ENCODE peak calls at places on chromosomes 11 and 22, in eight cellular contexts. Y, J, M, B, Q, U, E and D are unnamed samples.

GRCh38 chr22:19962909-19963806 is 21.5 kb upstream of the TXNRD2 start:
- DNase-seq in Y (no peak), J (no peak), M (no peak), B (no peak), Q (no peak), U (peak), E (peak), D (no peak)

GRCh38 chr22:37804886-37805857 is 2.6 kb upstream of the GCAT start:
- DNase-seq in Y (peak), J (peak), M (peak), B (peak), Q (peak), U (peak), E (peak), D (peak)

GRCh38 chr11:2156416-2157182 is 4.4 kb downstream of the INS start:
- DNase-seq in Y (peak), J (peak), M (peak), B (peak), Q (peak), U (peak), E (peak), D (peak)

GRCh38 chr11:95322546-95322945 is 91.5 kb upstream of the SESN3 start:
- DNase-seq in Y (no peak), J (peak), M (no peak), B (no peak), Q (no peak), U (no peak), E (peak), D (no peak)

GRCh38 chr22:49372111-49372529 is 455.6 kb downstream of the BRD1 start:
- DNase-seq in Y (no peak), J (no peak), M (no peak), B (no peak), Q (no peak), U (peak), E (no peak), D (no peak)

GRCh38 chr22:19641254-19641982 is 72.9 kb upstream of the SEPTIN5 start:
- DNase-seq in Y (peak), J (no peak), M (peak), B (peak), Q (no peak), U (peak), E (no peak), D (no peak)

GRCh38 chr11:110177057-110177397 is 83.8 kb downstream of the ZC3H12C start:
- DNase-seq in Y (no peak), J (no peak), M (no peak), B (no peak), Q (no peak), U (no peak), E (no peak), D (no peak)

GRCh38 chr11:122754553-122755322 is 83.6 kb upstream of the CRTAM start:
- DNase-seq in Y (no peak), J (no peak), M (no peak), B (no peak), Q (no peak), U (peak), E (no peak), D (no peak)

GRCh38 chr11:102589047-102589459 is 36.1 kb downstream of the MMP20 start:
- DNase-seq in Y (no peak), J (no peak), M (no peak), B (no peak), Q (no peak), U (no peak), E (no peak), D (no peak)

GRCh38 chr11:65383778-65384177 is 1.3 kb upstream of the SLC25A45 start:
- DNase-seq in Y (no peak), J (no peak), M (no peak), B (no peak), Q (no peak), U (no peak), E (no peak), D (no peak)

GRCh38 chr11:16607675-16608644 is 130.5 kb upstream of the C11orf58 start:
- DNase-seq in Y (peak), J (peak), M (peak), B (peak), Q (peak), U (peak), E (no peak), D (peak)

GRCh38 chr11:19403196-19403895 is 162.6 kb upstream of the E2F8 start:
- DNase-seq in Y (no peak), J (no peak), M (no peak), B (no peak), Q (no peak), U (no peak), E (no peak), D (no peak)

GRCh38 chr22:31148516-31148915 is 8.2 kb upstream of the PLA2G3 start:
- DNase-seq in Y (no peak), J (peak), M (no peak), B (no peak), Q (no peak), U (no peak), E (peak), D (no peak)

GRCh38 chr11:104771782-104772181 is 126.5 kb downstream of the CASP12 start:
- DNase-seq in Y (no peak), J (no peak), M (no peak), B (no peak), Q (no peak), U (no peak), E (no peak), D (no peak)

GRCh38 chr11:9073826-9074225 is 17.6 kb downstream of the SCUBE2 start:
- DNase-seq in Y (no peak), J (no peak), M (no peak), B (no peak), Q (no peak), U (no peak), E (no peak), D (no peak)

GRCh38 chr11:89175796-89176195 is 1.9 kb upstream of the TYR start:
- DNase-seq in Y (no peak), J (no peak), M (no peak), B (no peak), Q (no peak), U (no peak), E (peak), D (no peak)

GRCh38 chr11:2929511-2929879 is 275 bp upstream of the PHLDA2 start:
- DNase-seq in Y (peak), J (peak), M (no peak), B (peak), Q (peak), U (peak), E (peak), D (peak)

GRCh38 chr11:103338621-103339484 is 229.6 kb downstream of the DYNC2H1 start:
- DNase-seq in Y (no peak), J (peak), M (no peak), B (peak), Q (no peak), U (peak), E (peak), D (no peak)

GRCh38 chr22:24583221-24583971 is 9.5 kb downstream of the LRRC75B start:
- DNase-seq in Y (peak), J (peak), M (no peak), B (no peak), Q (peak), U (no peak), E (peak), D (no peak)

GRCh38 chr11:75497788-75498404 is 27.8 kb downstream of the GDPD5 start:
- DNase-seq in Y (no peak), J (no peak), M (no peak), B (no peak), Q (no peak), U (no peak), E (no peak), D (no peak)

GRCh38 chr11:75492181-75492820 is 33.4 kb downstream of the GDPD5 start:
- DNase-seq in Y (no peak), J (no peak), M (no peak), B (no peak), Q (no peak), U (peak), E (no peak), D (no peak)

GRCh38 chr11:75498556-75499255 is 27.0 kb downstream of the GDPD5 start:
- DNase-seq in Y (no peak), J (peak), M (no peak), B (no peak), Q (no peak), U (no peak), E (peak), D (no peak)

GRCh38 chr11:75499423-75500305 is 26.1 kb downstream of the GDPD5 start:
- DNase-seq in Y (no peak), J (peak), M (no peak), B (no peak), Q (peak), U (no peak), E (peak), D (no peak)

DNA sequence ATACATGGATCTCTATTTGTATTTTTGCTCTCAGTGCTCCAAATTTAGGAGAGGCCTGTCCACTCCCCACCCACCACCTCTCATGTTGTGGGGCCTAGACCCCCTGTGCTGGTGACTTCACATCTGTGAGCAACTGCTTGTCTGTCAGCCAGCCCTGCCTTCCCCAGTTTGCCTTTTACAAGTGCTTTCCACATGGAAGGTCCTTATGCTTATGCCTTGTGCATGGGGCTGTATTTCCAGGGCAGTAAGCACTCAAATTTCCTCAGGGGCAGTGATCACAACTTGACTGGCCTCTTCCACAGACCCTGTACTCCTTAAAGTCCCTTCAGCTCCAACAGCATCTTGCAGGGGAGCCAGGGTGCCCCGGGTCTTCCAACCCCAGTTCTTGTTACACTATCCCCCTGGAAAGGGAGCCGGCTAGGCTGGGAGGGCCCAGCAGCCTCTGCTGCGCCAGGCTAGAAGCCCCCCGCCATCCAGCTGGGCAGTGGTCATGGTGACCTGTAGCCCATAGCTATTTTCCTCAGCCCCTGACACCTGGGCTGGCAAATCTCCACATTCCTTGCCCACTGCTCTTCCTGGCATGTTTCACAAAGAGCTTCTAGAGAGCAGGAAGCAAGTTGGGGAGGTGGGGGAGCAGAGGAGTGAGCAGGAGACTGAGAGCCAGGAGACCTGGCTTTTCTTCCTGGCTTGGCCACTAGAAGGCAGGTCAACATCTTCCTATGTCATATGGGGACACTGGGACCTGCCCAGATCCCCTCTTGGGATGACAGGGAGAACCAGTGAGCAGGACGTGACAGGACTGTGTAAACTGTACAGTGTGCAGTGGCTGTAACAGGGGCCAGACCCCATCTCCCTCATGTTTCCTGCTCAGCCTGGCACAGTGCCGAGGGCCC is 29.7 kb downstream of the GDPD5 start:
- DNase-seq in Y (peak), J (no peak), M (no peak), B (no peak), Q (no peak), U (peak), E (no peak), D (no peak)
- TF ChIP-seq CTCF in Y (peak), J (no peak), M (no peak), B (no peak), Q (no peak), U (no peak), E (no peak), D (no peak)

DNA sequence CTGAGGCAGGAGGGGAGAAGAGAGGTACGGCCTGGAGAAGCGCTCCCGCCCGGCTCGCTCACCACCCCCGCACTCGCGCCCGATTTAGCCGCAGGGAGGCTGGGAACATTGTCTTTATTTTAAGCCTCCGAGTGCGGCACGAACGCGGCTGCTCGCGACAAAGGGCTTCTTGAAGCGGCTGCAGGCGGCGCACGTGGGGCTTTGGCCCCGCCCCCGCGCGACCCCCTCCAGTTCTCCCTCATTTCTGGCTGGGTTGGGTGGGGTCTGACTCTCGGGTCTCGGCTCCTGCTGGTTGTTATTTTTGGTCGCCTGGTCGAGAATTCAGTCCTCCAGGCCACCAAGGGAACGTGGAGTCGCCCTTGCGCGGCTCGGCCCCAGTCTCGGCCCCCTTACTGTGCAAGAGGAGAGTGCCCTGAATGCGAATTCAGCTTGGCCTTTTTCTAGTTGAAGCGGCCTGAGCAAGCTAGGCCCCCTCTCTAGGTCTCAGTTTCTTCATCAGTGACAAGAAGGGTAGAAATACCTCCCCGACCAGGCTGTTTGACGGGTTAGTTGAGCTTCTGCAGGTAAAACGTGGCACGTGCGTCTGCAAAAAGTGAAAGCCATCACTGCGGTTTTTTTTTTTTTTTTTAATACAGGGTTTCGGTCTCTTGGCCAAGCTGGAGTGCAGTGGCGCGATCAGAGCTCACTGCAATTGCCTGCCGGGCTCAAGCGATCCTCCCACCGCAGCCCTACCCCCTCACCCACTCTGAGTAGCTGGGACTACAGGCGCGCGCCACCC is 2.7 kb upstream of the CHRM1 start:
- DNase-seq in Y (no peak), J (no peak), M (peak), B (peak), Q (no peak), U (no peak), E (no peak), D (no peak)
- TF ChIP-seq CTCF in Y (no peak), J (no peak), M (no peak), B (no peak), Q (no peak), U (no peak), E (no peak), D (no peak)

DNA sequence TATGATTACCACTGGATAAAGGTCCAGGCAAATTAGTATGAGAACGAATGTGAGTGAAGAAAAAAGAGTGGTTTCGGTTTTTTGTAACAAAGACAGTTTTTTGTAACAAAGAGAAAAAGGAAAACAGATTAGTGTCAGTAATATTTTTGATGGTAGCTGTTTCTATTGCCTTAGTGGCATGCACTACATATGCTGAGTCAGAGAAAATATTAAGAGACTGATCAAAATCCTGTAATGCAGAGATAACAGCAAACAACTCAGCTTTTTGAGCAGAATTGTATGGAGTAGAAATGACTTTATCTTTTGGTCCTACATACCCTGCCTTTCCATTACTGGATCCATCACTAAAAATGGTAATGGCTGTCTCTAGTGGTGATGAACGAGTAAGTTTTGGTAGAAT is 22.7 kb upstream of the MTNR1B start:
- DNase-seq in Y (no peak), J (no peak), M (no peak), B (no peak), Q (no peak), U (no peak), E (no peak), D (no peak)
- TF ChIP-seq CTCF in Y (no peak), J (no peak), M (no peak), B (no peak), Q (no peak), U (no peak), E (no peak), D (no peak)

GRCh38 chr11:120586072-120586471 is 74.5 kb downstream of the GRIK4 start:
- DNase-seq in Y (no peak), J (no peak), M (no peak), B (no peak), Q (no peak), U (peak), E (no peak), D (no peak)

GRCh38 chr11:120589376-120589775 is 77.8 kb downstream of the GRIK4 start:
- DNase-seq in Y (no peak), J (no peak), M (no peak), B (no peak), Q (no peak), U (peak), E (no peak), D (no peak)

GRCh38 chr11:120594746-120595145 is 83.2 kb downstream of the GRIK4 start:
- DNase-seq in Y (no peak), J (no peak), M (no peak), B (no peak), Q (no peak), U (no peak), E (no peak), D (no peak)

GRCh38 chr11:120587299-120587698 is 75.8 kb downstream of the GRIK4 start:
- DNase-seq in Y (no peak), J (no peak), M (no peak), B (no peak), Q (no peak), U (no peak), E (no peak), D (no peak)

DNA sequence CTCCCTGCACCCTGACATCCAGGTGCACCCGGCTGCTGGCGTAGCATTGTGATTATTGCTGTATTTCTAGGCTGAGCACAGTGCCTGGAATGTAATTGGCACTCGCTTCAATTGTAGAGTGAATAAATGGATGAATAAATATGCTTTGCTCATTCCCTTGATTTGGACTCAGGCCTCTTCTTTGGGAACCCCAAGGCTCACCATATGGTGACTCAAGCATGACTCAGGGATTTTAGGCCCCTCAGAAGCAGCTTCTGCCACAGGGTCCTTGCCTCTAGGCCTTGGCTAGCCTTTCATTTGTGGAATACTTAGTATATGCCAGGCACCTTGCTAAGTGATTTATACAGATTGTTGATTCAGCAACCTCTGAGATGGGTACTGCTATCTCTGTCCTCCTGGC is 78.9 kb downstream of the GRIK4 start:
- DNase-seq in Y (no peak), J (no peak), M (no peak), B (no peak), Q (no peak), U (peak), E (peak), D (no peak)
- TF ChIP-seq CTCF in Y (no peak), J (no peak), M (no peak), B (no peak), Q (no peak), U (no peak), E (no peak), D (no peak)